ENCODE peak calls at places on chromosomes 3 and 15, in seven cellular contexts. N is foreskin fibroblast, P is epithelial cell of proximal tubule, F is nucleus accumbens, K is NCI-H774, A is activated T-helper 1 cell treated with Interleukin-2 at 50 U/mL for 16 hours, D is kidney tubule cell. C is an unnamed sample.
A peak's percentile ranks its signal among the peaks of the same experiment; 100 is the strongest.

GRCh38 chr3:146184616-146185015 is 23.6 kb upstream of the PLOD2 start:
- DNase-seq in N (peak; percentile 52), P (no peak), F (no peak), K (peak; percentile 11), A (no peak), D (peak; percentile 85), C (no peak)

GRCh38 chr3:36496734-36497133 is 116.4 kb downstream of the STAC start:
- DNase-seq in N (peak; percentile 75), P (no peak), F (no peak), K (no peak), A (no peak), D (no peak), C (no peak)

GRCh38 chr3:16174389-16174788 is at the start of gene GALNT15:
- DNase-seq in N (peak; percentile 98), P (peak; percentile 58), F (peak; percentile 11), K (no peak), A (no peak), D (peak; percentile 68), C (no peak)

GRCh38 chr3:13546667-13547171 is 2.2 kb upstream of the FBLN2 start:
- DNase-seq in N (peak; percentile 53), P (no peak), F (no peak), K (no peak), A (no peak), D (peak; percentile 25), C (no peak)

GRCh38 chr3:187843654-187844053 is 98.4 kb upstream of the BCL6 start:
- DNase-seq in N (no peak), P (no peak), F (no peak), K (no peak), A (no peak), D (no peak), C (no peak)

GRCh38 chr15:97301166-97301565 is 659.3 kb upstream of the ARRDC4 start:
- DNase-seq in N (no peak), P (no peak), F (no peak), K (no peak), A (no peak), D (no peak), C (no peak)

GRCh38 chr3:150300847-150301517 is 107.1 kb upstream of the TSC22D2 start:
- DNase-seq in N (peak; percentile 66), P (no peak), F (no peak), K (no peak), A (no peak), D (peak; percentile 67), C (no peak)

GRCh38 chr3:151537751-151538150 is 76.9 kb upstream of the IGSF10 start:
- DNase-seq in N (peak; percentile 57), P (no peak), F (no peak), K (no peak), A (no peak), D (peak; percentile 10), C (no peak)

GRCh38 chr15:66278061-66278460 is 15.3 kb upstream of the DIS3L start:
- DNase-seq in N (no peak), P (no peak), F (no peak), K (no peak), A (no peak), D (no peak), C (no peak)

GRCh38 chr15:71455107-71455506 is 339.8 kb downstream of the THSD4 start:
- DNase-seq in N (peak; percentile 34), P (no peak), F (no peak), K (no peak), A (no peak), D (no peak), C (no peak)

GRCh38 chr15:32855942-32856341 is 138.1 kb downstream of the GREM1 start:
- DNase-seq in N (peak; percentile 97), P (peak; percentile 94), F (no peak), K (no peak), A (no peak), D (peak; percentile 96), C (no peak)

GRCh38 chr15:43104426-43104825 is 1.4 kb downstream of the UBR1 start:
- DNase-seq in N (no peak), P (no peak), F (no peak), K (no peak), A (no peak), D (peak; percentile 39), C (no peak)

C was measured in neural crest cell.